ENCODE peak calls at places on chromosomes 16 and 17, in five cellular contexts. J is GM12878, S is K562, P is stomach, M is upper lobe of left lung. Y is an unnamed sample.

GRCh38 chr17:29091591-29092291 is 48.8 kb downstream of the PIPOX start:
- DNase-seq in J (no peak), S (no peak), P (no peak), M (no peak), Y (no peak)

GRCh38 chr17:72462814-72463213 is 342.0 kb downstream of the SOX9 start:
- DNase-seq in J (no peak), S (no peak), P (no peak), M (no peak), Y (no peak)

GRCh38 chr17:39769974-39770587 is 32.3 kb downstream of the GRB7 start:
- DNase-seq in J (peak), S (no peak), P (no peak), M (no peak), Y (no peak)

GRCh38 chr16:77206533-77206932 is 7.3 kb downstream of the SYCE1L start:
- DNase-seq in J (no peak), S (no peak), P (no peak), M (no peak), Y (no peak)

GRCh38 chr17:12727881-12728280 is 61.4 kb upstream of the ARHGAP44 start:
- DNase-seq in J (no peak), S (no peak), P (no peak), M (no peak), Y (no peak)

GRCh38 chr16:27322858-27323780 is 9.3 kb downstream of the IL4R start:
- DNase-seq in J (no peak), S (no peak), P (peak), M (no peak), Y (peak)

GRCh38 chr16:74726736-74727135 is 26.1 kb upstream of the MLKL start:
- DNase-seq in J (no peak), S (peak), P (no peak), M (no peak), Y (no peak)

GRCh38 chr17:70256751-70257150 is 87.4 kb downstream of the KCNJ2 start:
- DNase-seq in J (no peak), S (no peak), P (no peak), M (no peak), Y (no peak)

GRCh38 chr17:81831957-81832607 is 1.0 kb downstream of the MCRIP1 start:
- DNase-seq in J (no peak), S (no peak), P (no peak), M (no peak), Y (no peak)

GRCh38 chr17:73952498-73953205 is 250.8 kb upstream of the RPL38 start:
- DNase-seq in J (no peak), S (peak), P (peak), M (peak), Y (no peak)

GRCh38 chr16:4908854-4909401 is 28.0 kb downstream of the PPL start:
- DNase-seq in J (no peak), S (no peak), P (no peak), M (no peak), Y (no peak)

GRCh38 chr17:68539536-68540469 is 27.6 kb downstream of the PRKAR1A start:
- DNase-seq in J (no peak), S (no peak), P (peak), M (no peak), Y (no peak)

GRCh38 chr16:959232-960040 is 11.3 kb downstream of the LMF1 start:
- DNase-seq in J (no peak), S (no peak), P (no peak), M (no peak), Y (no peak)

GRCh38 chr17:55285340-55286301 is 20.9 kb downstream of the HLF start:
- DNase-seq in J (no peak), S (no peak), P (peak), M (no peak), Y (peak)

GRCh38 chr16:75280331-75280804 is 28.9 kb upstream of the BCAR1 start:
- DNase-seq in J (no peak), S (no peak), P (no peak), M (no peak), Y (no peak)

GRCh38 chr16:10069374-10069773 is 112.9 kb downstream of the GRIN2A start:
- DNase-seq in J (no peak), S (no peak), P (no peak), M (no peak), Y (no peak)

GRCh38 chr17:21263351-21263750 is 10.1 kb upstream of the NATD1 start:
- DNase-seq in J (no peak), S (no peak), P (no peak), M (no peak), Y (no peak)

GRCh38 chr16:57061084-57061905 is 31.1 kb upstream of the CPNE2 start:
- DNase-seq in J (no peak), S (no peak), P (peak), M (peak), Y (peak)
- TF ChIP-seq POLR2AphosphoS5 in J (no peak), S (no peak), P (no peak), M (peak), Y (no peak)

DNA sequence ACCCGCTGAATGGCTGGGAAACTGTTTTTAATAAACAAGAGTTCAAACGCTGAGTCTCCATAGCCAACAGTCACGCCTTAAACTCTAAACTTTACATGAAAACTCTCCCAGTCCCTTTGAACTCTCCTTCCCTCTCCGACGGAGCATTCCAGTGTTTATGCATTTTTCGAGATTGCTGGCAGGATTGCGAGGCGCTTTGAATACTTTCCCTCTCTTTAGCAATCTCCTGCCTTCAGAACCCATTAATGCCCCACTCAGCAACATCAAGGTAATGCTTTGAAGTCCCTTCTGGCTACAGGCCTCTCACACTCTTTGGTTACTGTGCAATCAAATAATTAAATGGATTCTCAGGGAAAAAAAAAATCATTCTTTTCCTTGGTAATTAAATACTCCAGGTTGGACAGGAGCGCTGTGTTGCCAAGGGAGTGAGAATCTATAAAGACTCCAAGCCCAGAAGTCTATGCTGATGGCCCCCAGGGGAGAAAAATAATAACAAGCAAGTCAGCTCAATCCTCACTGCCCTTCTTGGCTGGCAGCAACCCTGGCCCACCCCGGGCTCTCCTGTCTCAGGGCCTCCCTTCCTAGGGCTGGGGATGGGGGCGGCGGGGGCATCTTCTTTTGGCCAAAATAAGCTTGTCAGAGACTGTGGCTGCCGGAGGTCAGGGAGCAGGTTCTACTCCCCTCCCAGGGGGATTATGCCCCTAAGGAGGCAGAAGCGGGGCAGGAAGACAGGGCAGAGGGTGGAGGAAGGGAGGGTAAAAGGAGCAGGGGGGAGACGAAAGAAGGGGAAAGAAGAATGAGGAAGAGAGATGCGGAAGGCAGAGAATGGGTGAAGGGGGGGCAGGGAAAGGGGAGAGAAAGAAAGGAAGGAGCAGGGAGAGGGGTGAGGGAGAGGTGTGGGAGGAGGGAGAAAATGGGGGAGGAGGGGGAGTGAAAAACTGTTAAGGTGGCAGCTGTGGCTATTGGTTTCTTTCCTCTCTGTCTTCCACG is 45.2 kb downstream of the AXIN2 start:
- DNase-seq in J (no peak), S (no peak), P (no peak), M (no peak), Y (peak)
- TF ChIP-seq EP300 in J (no peak), S (no peak), P (no peak), M (no peak), Y (no peak)

GRCh38 chr17:40915721-40916256 is 21.7 kb downstream of the KRT23 start:
- DNase-seq in J (peak), S (no peak), P (no peak), M (no peak), Y (no peak)
- H3K27ac ChIP-seq in J (peak), S (no peak), P (no peak), M (no peak), Y (no peak)

GRCh38 chr17:44207319-44207718 is 7.6 kb upstream of the ATXN7L3 start:
- DNase-seq in J (no peak), S (no peak), P (no peak), M (no peak), Y (no peak)
- TF ChIP-seq POLR2AphosphoS5 in J (no peak), S (no peak), P (no peak), M (no peak), Y (no peak)

DNA sequence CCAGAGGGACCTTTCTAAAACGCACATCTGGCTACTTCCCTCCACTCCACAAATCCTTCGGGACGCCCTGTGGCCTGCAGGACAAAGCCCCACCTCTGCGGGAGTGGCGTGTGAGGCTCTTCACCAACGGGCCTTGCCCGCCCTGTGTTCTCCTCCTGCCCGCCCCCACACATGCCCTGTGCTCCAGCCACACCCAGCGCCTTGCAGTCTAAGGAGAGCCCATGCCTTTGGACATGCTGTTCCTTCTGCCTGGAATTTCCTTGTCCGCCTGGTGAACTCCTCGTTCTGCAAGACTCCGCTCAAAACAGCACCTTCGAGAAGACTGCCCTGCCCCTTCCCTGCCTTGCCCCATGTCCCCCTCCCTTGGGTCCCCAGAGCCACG is 7.4 kb downstream of the ELOB start:
- DNase-seq in J (no peak), S (no peak), P (peak), M (no peak), Y (no peak)
- TF ChIP-seq EP300 in J (no peak), S (no peak), P (no peak), M (no peak), Y (no peak)

GRCh38 chr17:42989146-42989545 is 8.8 kb downstream of the RUNDC1 start:
- DNase-seq in J (no peak), S (no peak), P (no peak), M (no peak), Y (no peak)

GRCh38 chr17:42992872-42993271 is 5.3 kb upstream of the RPL27 start:
- DNase-seq in J (no peak), S (no peak), P (no peak), M (no peak), Y (no peak)

GRCh38 chr17:42991471-42991870 is 6.7 kb upstream of the RPL27 start:
- DNase-seq in J (no peak), S (no peak), P (no peak), M (no peak), Y (no peak)

GRCh38 chr17:42985225-42985624 is 4.9 kb downstream of the RUNDC1 start:
- DNase-seq in J (peak), S (no peak), P (no peak), M (no peak), Y (no peak)

GRCh38 chr17:42989726-42990652 is 8.2 kb upstream of the RPL27 start:
- DNase-seq in J (no peak), S (no peak), P (no peak), M (no peak), Y (no peak)
- H3K27ac ChIP-seq in J (no peak), S (no peak), P (no peak), M (no peak), Y (no peak)

Y was measured in sigmoid colon.